ENCODE peak calls at places on chromosomes 2 and 18, in eight cellular contexts. One of them, this sample, is unnamed.

GRCh38 chr2:113208995-113209868 is 35.5 kb downstream of the PSD4 start:
- DNase-seq in MM.1S: no peak
- DNase-seq in GM20000: no peak
- DNase-seq in stomach: no peak
- DNase-seq in pancreas: no peak
- DNase-seq in ovary: no peak
- DNase-seq in HFFc6: peak; percentile 37
- DNase-seq in CD4-positive, alpha-beta T cell: no peak
- DNase-seq in this sample: no peak

GRCh38 chr18:40037386-40037785 is 1917.6 kb upstream of the PIK3C3 start:
- DNase-seq in GM20000: no peak
- DNase-seq in CD4-positive, alpha-beta T cell: no peak
- DNase-seq in HFFc6: no peak
- DNase-seq in pancreas: no peak
- DNase-seq in stomach: no peak
- DNase-seq in ovary: no peak
- DNase-seq in MM.1S: no peak
- DNase-seq in this sample: no peak

GRCh38 chr18:63097198-63097597 is 222.4 kb downstream of the BCL2 start:
- DNase-seq in stomach: no peak
- DNase-seq in CD4-positive, alpha-beta T cell: no peak
- DNase-seq in MM.1S: no peak
- DNase-seq in ovary: no peak
- DNase-seq in GM20000: no peak
- DNase-seq in HFFc6: no peak
- DNase-seq in pancreas: no peak
- DNase-seq in this sample: no peak

GRCh38 chr18:9743200-9744016 is 35.3 kb downstream of the RAB31 start:
- DNase-seq in HFFc6: peak; percentile 94
- DNase-seq in MM.1S: no peak
- DNase-seq in pancreas: no peak
- DNase-seq in GM20000: no peak
- DNase-seq in stomach: peak; percentile 47
- DNase-seq in CD4-positive, alpha-beta T cell: no peak
- DNase-seq in ovary: no peak
- DNase-seq in this sample: no peak

GRCh38 chr2:103119352-103119751 is 357.5 kb downstream of the TMEM182 start:
- DNase-seq in GM20000: no peak
- DNase-seq in pancreas: no peak
- DNase-seq in ovary: no peak
- DNase-seq in MM.1S: no peak
- DNase-seq in CD4-positive, alpha-beta T cell: no peak
- DNase-seq in stomach: no peak
- DNase-seq in HFFc6: no peak
- DNase-seq in this sample: no peak

GRCh38 chr2:72104821-72105588 is 42.7 kb downstream of the CYP26B1 start:
- DNase-seq in ovary: no peak
- DNase-seq in stomach: no peak
- DNase-seq in CD4-positive, alpha-beta T cell: no peak
- DNase-seq in GM20000: no peak
- DNase-seq in MM.1S: no peak
- DNase-seq in HFFc6: no peak
- DNase-seq in pancreas: no peak
- DNase-seq in this sample: no peak

GRCh38 chr2:17107875-17108274 is 410.4 kb downstream of the RAD51AP2 start:
- DNase-seq in stomach: no peak
- DNase-seq in HFFc6: no peak
- DNase-seq in GM20000: no peak
- DNase-seq in CD4-positive, alpha-beta T cell: no peak
- DNase-seq in MM.1S: no peak
- DNase-seq in ovary: no peak
- DNase-seq in pancreas: no peak
- DNase-seq in this sample: no peak

GRCh38 chr18:36493349-36494281 is 196.1 kb downstream of the FHOD3 start:
- DNase-seq in GM20000: no peak
- DNase-seq in MM.1S: no peak
- DNase-seq in pancreas: no peak
- DNase-seq in stomach: no peak
- DNase-seq in ovary: no peak
- DNase-seq in HFFc6: no peak
- DNase-seq in CD4-positive, alpha-beta T cell: no peak
- DNase-seq in this sample: no peak

GRCh38 chr2:120703330-120703994 is 32.2 kb upstream of the GLI2 start:
- DNase-seq in pancreas: no peak
- DNase-seq in stomach: no peak
- DNase-seq in MM.1S: no peak
- DNase-seq in CD4-positive, alpha-beta T cell: no peak
- DNase-seq in HFFc6: peak; percentile 92
- DNase-seq in ovary: no peak
- DNase-seq in GM20000: no peak
- DNase-seq in this sample: no peak

GRCh38 chr2:188291617-188292445 is at the start of gene GULP1:
- DNase-seq in HFFc6: peak; percentile 66
- DNase-seq in CD4-positive, alpha-beta T cell: no peak
- DNase-seq in MM.1S: peak; percentile 55
- DNase-seq in GM20000: peak; percentile 28
- DNase-seq in pancreas: peak; percentile 90
- DNase-seq in stomach: peak; percentile 83
- DNase-seq in ovary: peak; percentile 80
- DNase-seq in this sample: peak; percentile 36

GRCh38 chr2:201628545-201628944 is 14.8 kb downstream of the TMEM237 start:
- DNase-seq in pancreas: no peak
- DNase-seq in GM20000: no peak
- DNase-seq in ovary: no peak
- DNase-seq in CD4-positive, alpha-beta T cell: no peak
- DNase-seq in HFFc6: peak; percentile 45
- DNase-seq in stomach: no peak
- DNase-seq in MM.1S: no peak
- DNase-seq in this sample: no peak

GRCh38 chr18:23250893-23251656 is 115.8 kb downstream of the CABLES1 start:
- DNase-seq in pancreas: no peak
- DNase-seq in MM.1S: no peak
- DNase-seq in stomach: no peak
- DNase-seq in HFFc6: no peak
- DNase-seq in GM20000: no peak
- DNase-seq in CD4-positive, alpha-beta T cell: no peak
- DNase-seq in ovary: no peak
- DNase-seq in this sample: no peak

DNA sequence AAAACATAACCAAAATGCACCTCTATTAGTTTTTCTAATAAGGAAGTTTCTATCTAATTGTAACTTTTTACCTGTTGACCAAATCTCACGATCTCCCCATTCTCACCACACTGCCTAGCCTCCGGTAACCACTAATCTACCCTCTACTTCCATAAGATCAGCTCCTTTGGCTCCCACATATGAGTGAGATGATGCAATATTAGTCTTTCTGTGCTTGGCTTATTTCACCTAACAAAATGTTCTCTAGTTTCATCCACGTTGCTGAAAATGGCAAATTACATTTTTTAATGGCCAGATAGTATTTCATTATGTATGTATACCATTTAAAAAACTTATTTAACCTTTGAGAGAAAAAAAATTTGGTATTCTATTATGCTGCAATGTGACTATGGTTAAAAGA is 379.0 kb upstream of the NXPH2 start:
- DNase-seq in ovary: no peak
- DNase-seq in pancreas: no peak
- DNase-seq in stomach: no peak
- DNase-seq in HFFc6: no peak
- DNase-seq in GM20000: no peak
- DNase-seq in CD4-positive, alpha-beta T cell: no peak
- DNase-seq in MM.1S: no peak
- DNase-seq in this sample: no peak
- TF ChIP-seq CTCF in ovary: no peak
- TF ChIP-seq CTCF in pancreas: no peak
- TF ChIP-seq CTCF in stomach: no peak
- TF ChIP-seq CTCF in HFFc6: no peak
- TF ChIP-seq CTCF in GM20000: no peak
- TF ChIP-seq CTCF in CD4-positive, alpha-beta T cell: no peak
- TF ChIP-seq CTCF in MM.1S: no peak
- TF ChIP-seq CTCF in this sample: no peak

GRCh38 chr2:211503856-211504255 is 947.5 kb downstream of the CPS1 start:
- DNase-seq in stomach: no peak
- DNase-seq in pancreas: no peak
- DNase-seq in HFFc6: no peak
- DNase-seq in CD4-positive, alpha-beta T cell: no peak
- DNase-seq in MM.1S: no peak
- DNase-seq in GM20000: no peak
- DNase-seq in ovary: no peak
- DNase-seq in this sample: no peak
- TF ChIP-seq CTCF in stomach: no peak
- TF ChIP-seq CTCF in pancreas: no peak
- TF ChIP-seq CTCF in HFFc6: no peak
- TF ChIP-seq CTCF in CD4-positive, alpha-beta T cell: no peak
- TF ChIP-seq CTCF in MM.1S: peak; percentile 30
- TF ChIP-seq CTCF in GM20000: peak; percentile 20
- TF ChIP-seq CTCF in ovary: no peak
- TF ChIP-seq CTCF in this sample: peak; percentile 45

DNA sequence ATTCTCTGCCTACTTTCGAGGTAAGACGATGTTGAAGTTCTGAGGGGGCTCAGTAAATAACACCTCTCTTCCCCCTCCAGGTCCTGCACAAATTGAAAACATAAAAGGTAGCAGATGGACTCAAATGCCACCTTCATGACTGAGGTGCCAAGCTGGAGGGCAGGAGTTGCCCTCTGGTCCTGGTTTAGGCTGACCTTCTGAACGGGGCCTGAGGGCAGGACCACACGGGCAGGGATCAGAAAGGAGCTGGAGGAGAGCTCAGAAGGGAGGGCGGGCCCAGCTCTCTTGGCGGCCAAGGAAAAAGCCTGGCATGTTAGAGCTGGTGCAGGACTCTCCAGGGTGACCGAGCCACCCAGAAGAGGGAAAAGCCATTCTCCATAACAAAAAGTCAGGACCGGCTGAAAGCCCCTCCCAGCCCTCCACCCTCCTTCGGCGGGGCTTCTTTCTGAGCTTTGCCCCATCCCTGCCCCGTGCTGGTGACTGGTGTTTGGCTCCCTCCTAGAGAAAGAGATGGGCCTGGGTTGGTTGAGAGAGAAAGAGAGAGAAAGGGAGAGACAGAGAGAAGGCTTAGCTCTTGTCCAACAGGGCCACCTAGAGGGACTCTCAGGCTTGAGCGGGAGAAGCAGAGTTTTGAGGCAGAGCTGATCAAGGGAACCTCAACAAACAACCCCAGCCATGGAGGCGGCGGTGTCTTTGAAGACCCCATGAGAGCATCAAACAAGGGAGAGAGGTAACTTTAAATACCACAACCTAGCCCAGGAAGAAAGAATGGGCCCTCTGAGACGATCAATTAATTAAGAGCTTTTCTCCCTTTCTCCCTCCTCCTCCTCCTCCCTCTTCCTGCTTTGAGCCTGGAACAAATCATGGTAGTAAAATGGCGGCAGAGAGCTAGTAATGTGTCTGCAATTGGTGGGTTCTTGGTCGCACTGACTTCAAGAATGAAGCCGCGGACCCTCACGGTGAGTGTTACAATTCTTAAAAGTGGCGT is 50.8 kb downstream of the WIPF1 start:
- DNase-seq in stomach: no peak
- DNase-seq in ovary: no peak
- DNase-seq in MM.1S: peak; percentile 68
- DNase-seq in CD4-positive, alpha-beta T cell: peak; percentile 13
- DNase-seq in HFFc6: peak; percentile 53
- DNase-seq in GM20000: peak; percentile 68
- DNase-seq in pancreas: no peak
- DNase-seq in this sample: peak; percentile 61
- TF ChIP-seq CTCF in stomach: no peak
- TF ChIP-seq CTCF in ovary: no peak
- TF ChIP-seq CTCF in MM.1S: peak; percentile 68
- TF ChIP-seq CTCF in CD4-positive, alpha-beta T cell: no peak
- TF ChIP-seq CTCF in HFFc6: peak; percentile 69
- TF ChIP-seq CTCF in GM20000: peak; percentile 35
- TF ChIP-seq CTCF in pancreas: no peak
- TF ChIP-seq CTCF in this sample: peak; percentile 59

GRCh38 chr2:237686659-237687136 is 59.3 kb downstream of the LRRFIP1 start:
- DNase-seq in HFFc6: no peak
- DNase-seq in pancreas: no peak
- DNase-seq in stomach: no peak
- DNase-seq in ovary: no peak
- DNase-seq in GM20000: no peak
- DNase-seq in MM.1S: no peak
- DNase-seq in CD4-positive, alpha-beta T cell: no peak
- DNase-seq in this sample: no peak
- TF ChIP-seq CTCF in HFFc6: peak; percentile 65
- TF ChIP-seq CTCF in pancreas: no peak
- TF ChIP-seq CTCF in stomach: no peak
- TF ChIP-seq CTCF in ovary: no peak
- TF ChIP-seq CTCF in GM20000: peak; percentile 23
- TF ChIP-seq CTCF in MM.1S: peak; percentile 35
- TF ChIP-seq CTCF in CD4-positive, alpha-beta T cell: no peak
- TF ChIP-seq CTCF in this sample: peak; percentile 38

DNA sequence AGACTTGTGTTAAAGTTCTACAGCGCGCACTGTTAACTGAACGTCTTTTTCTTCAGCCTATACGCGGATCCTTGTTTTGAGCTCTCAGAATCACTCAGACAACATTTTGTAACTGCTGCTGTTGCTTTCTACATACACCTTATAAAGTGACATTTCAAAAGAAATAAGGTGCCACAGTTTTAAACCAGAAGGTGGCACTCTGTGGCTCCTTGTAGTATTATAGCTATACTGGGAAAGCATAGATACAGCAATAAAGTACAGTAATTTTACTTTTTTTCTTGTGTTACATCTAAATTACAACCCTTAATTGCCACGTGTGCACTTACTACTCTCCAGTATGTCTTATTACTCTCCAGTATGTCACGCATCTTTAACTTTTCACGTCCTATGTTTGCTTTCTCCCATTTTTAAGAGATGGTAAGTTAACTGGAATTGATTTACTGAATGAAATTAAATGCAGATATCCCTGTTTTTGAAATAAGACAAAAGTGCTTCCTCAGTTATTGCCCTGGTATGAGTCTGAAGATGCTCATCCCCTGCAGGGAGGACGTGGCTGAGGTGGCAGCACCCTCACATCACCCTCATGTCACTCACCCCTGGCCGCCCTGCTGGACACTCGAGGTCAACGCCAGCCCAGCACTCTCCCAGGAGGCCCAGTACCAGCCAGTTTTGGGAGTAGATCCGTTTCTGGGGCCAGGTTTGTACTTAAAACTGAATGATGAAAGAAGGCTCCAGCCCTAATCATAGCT is 37.8 kb downstream of the GORASP2 start:
- DNase-seq in ovary: no peak
- DNase-seq in MM.1S: no peak
- DNase-seq in CD4-positive, alpha-beta T cell: no peak
- DNase-seq in pancreas: no peak
- DNase-seq in HFFc6: no peak
- DNase-seq in stomach: no peak
- DNase-seq in GM20000: no peak
- DNase-seq in this sample: no peak
- TF ChIP-seq CTCF in ovary: no peak
- TF ChIP-seq CTCF in MM.1S: peak; percentile 12
- TF ChIP-seq CTCF in CD4-positive, alpha-beta T cell: peak; percentile 21
- TF ChIP-seq CTCF in pancreas: no peak
- TF ChIP-seq CTCF in HFFc6: peak; percentile 51
- TF ChIP-seq CTCF in stomach: no peak
- TF ChIP-seq CTCF in GM20000: no peak
- TF ChIP-seq CTCF in this sample: no peak

DNA sequence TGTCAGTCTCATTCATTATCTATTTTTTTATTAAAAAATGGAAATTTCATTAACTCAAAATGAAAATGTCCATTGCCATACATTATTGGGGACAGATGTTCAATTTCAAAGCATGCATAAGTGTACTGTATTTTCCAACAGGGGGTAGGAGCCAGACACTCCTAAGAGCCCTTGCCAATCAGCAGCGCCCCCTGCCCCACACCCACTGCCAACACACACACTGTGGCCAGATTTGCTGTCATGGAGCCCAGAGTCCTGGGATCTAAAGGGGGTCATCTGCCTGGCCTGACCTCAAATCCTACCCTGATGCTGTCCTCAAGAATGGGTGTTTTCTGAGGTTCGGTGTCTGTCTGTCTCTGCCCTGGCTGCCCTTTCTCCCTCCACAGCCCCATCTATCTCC is 162.2 kb upstream of the TWIST2 start:
- DNase-seq in HFFc6: no peak
- DNase-seq in GM20000: no peak
- DNase-seq in MM.1S: no peak
- DNase-seq in pancreas: no peak
- DNase-seq in CD4-positive, alpha-beta T cell: no peak
- DNase-seq in ovary: no peak
- DNase-seq in stomach: no peak
- DNase-seq in this sample: no peak
- TF ChIP-seq CTCF in HFFc6: peak; percentile 32
- TF ChIP-seq CTCF in GM20000: no peak
- TF ChIP-seq CTCF in MM.1S: no peak
- TF ChIP-seq CTCF in pancreas: no peak
- TF ChIP-seq CTCF in CD4-positive, alpha-beta T cell: no peak
- TF ChIP-seq CTCF in ovary: no peak
- TF ChIP-seq CTCF in stomach: no peak
- TF ChIP-seq CTCF in this sample: no peak